ENCODE peak calls at places on chromosomes 2 and 18, in four cellular contexts. G is HepG2, Y is K562, M is GM12878. J is an unnamed sample.

GRCh38 chr2:84846041-84846663 is 34.7 kb downstream of the TRABD2A start:
- DNase-seq in G (no peak), Y (no peak), M (no peak), J (no peak)

GRCh38 chr2:227472265-227473018 is 486 bp downstream of the AGFG1 start:
- DNase-seq in G (no peak), Y (peak; percentile 66), M (no peak), J (peak; percentile 52)

GRCh38 chr2:239012228-239012627 is 164.3 kb downstream of the TWIST2 start:
- DNase-seq in G (no peak), Y (no peak), M (no peak), J (no peak)

GRCh38 chr2:193272011-193272410 is 1077.3 kb upstream of the TMEFF2 start:
- DNase-seq in G (no peak), Y (no peak), M (no peak), J (no peak)

GRCh38 chr18:13568443-13569392 is 157.6 kb downstream of the FAM210A start:
- DNase-seq in G (peak; percentile 17), Y (no peak), M (peak; percentile 74), J (no peak)

GRCh38 chr2:74708883-74709282 is 54.8 kb downstream of the SEMA4F start:
- DNase-seq in G (peak; percentile 35), Y (no peak), M (no peak), J (no peak)

GRCh38 chr2:147639891-147640290 is 204.9 kb upstream of the ACVR2A start:
- DNase-seq in G (no peak), Y (no peak), M (peak; percentile 87), J (no peak)

GRCh38 chr2:71784734-71785549 is 331.6 kb downstream of the DYSF start:
- DNase-seq in G (peak; percentile 33), Y (peak; percentile 19), M (no peak), J (no peak)

GRCh38 chr2:241017228-241017940 is 19.0 kb downstream of the SNED1 start:
- DNase-seq in G (no peak), Y (no peak), M (no peak), J (no peak)

GRCh38 chr2:144505245-144505801 is 14.6 kb downstream of the ZEB2 start:
- DNase-seq in G (no peak), Y (peak; percentile 84), M (no peak), J (no peak)

GRCh38 chr2:72949642-72950041 is 32.3 kb downstream of the EMX1 start:
- DNase-seq in G (no peak), Y (no peak), M (no peak), J (no peak)

DNA sequence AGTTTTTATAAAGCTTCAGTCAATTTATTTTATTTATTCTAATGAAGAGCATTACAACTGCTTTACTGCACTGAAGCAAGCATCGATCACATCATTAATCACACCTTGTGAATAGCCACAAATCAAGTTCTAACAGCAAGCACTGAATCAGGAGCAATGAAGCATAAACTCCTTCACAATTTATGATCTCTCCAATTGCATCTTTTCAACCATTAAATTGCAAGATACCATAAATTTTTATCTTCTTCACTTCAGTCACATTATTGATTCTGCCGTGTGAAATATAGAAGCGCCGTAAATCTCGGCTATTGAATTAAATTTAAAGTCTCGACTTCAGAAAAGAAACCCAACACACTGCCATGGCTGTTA is 298.7 kb downstream of the CDCA7 start:
- DNase-seq in G (no peak), Y (no peak), M (no peak), J (no peak)
- TF ChIP-seq SP1 in G (no peak), Y (no peak), M (no peak), J (no peak)

GRCh38 chr2:11775384-11775783 is 29.0 kb downstream of the LPIN1 start:
- DNase-seq in G (no peak), Y (no peak), M (peak; percentile 44), J (no peak)
- TF ChIP-seq FOXM1 in G (no peak), Y (no peak), M (no peak), J (no peak)

GRCh38 chr2:171985076-171985475 is 14.7 kb upstream of the METAP1D start:
- DNase-seq in G (no peak), Y (no peak), M (no peak), J (no peak)
- TF ChIP-seq SP1 in G (no peak), Y (no peak), M (no peak), J (no peak)

GRCh38 chr2:217392930-217393584 is 533.2 kb upstream of the TNP1 start:
- DNase-seq in G (no peak), Y (no peak), M (no peak), J (no peak)
- TF ChIP-seq FOXM1 in G (no peak), Y (no peak), M (no peak), J (no peak)

DNA sequence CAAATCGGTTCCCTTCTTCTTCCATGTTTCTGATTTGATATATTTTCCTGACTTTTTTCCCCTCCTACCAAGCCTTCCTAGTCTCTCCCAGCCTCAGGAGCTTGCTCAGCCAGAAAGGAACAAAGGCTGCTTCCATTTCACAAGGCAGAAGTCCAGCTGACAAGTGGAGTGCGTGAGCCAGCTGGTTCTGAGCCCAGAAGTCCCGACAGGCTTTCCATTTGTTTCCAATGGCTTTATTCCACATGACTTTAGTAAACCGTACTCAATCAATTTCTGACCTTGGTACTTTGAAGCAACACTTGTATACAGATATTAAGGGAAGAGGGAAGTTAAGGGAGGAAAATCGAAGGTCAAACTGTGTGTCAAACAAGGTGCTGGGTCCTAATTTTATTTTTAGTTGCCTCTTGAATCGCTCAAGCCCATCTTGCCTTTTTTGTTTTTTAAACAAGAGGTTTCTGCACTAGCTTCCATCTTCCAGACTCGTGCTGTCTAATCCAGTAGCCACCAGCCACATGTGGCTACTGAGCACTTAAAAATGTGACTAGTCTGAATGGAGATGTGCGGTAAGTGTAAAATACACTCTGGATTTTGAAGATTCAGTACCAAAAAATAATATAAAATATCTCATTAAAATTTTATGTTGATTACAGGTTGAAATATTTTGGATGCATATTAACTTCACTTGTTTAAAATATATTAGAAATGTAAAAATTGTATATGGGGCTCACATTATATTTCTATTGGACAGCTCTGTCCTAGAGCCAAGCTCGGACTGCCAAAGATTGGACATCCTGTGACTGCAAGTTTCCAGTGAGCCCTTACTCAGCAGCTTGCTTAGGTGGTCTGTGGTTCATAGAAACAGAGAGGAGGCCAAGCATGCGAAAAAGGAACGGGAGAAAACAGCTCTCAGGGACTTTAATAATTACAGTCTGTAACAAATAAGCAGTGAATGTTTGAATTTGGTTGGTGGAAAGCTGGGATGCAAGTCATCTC is 36.0 kb downstream of the WIPF1 start:
- DNase-seq in G (no peak), Y (no peak), M (no peak), J (no peak)
- TF ChIP-seq SP1 in G (no peak), Y (no peak), M (no peak), J (no peak)

GRCh38 chr2:11562476-11562875 is 28.6 kb downstream of the GREB1 start:
- DNase-seq in G (no peak), Y (no peak), M (no peak), J (no peak)
- TF ChIP-seq FOXM1 in G (no peak), Y (no peak), M (no peak), J (no peak)

GRCh38 chr2:50726186-50726585 is 305.7 kb downstream of the NRXN1 start:
- DNase-seq in G (no peak), Y (no peak), M (no peak), J (no peak)

GRCh38 chr2:50724837-50725236 is 307.1 kb downstream of the NRXN1 start:
- DNase-seq in G (no peak), Y (no peak), M (no peak), J (no peak)

GRCh38 chr2:50732796-50733195 is 299.1 kb downstream of the NRXN1 start:
- DNase-seq in G (no peak), Y (no peak), M (no peak), J (no peak)

GRCh38 chr2:50727940-50728339 is 304.0 kb downstream of the NRXN1 start:
- DNase-seq in G (no peak), Y (no peak), M (no peak), J (no peak)

GRCh38 chr2:50729306-50730105 is 302.4 kb downstream of the NRXN1 start:
- DNase-seq in G (no peak), Y (no peak), M (no peak), J (no peak)
- TF ChIP-seq SP1 in G (no peak), Y (no peak), M (no peak), J (no peak)

GRCh38 chr2:111664451-111664850 is 219.5 kb downstream of the ANAPC1 start:
- DNase-seq in G (no peak), Y (no peak), M (no peak), J (no peak)

GRCh38 chr2:111665011-111665410 is 219.0 kb downstream of the ANAPC1 start:
- DNase-seq in G (no peak), Y (no peak), M (no peak), J (no peak)

GRCh38 chr2:111662771-111663470 is 221.1 kb downstream of the ANAPC1 start:
- DNase-seq in G (no peak), Y (no peak), M (no peak), J (no peak)

GRCh38 chr2:111662039-111662740 is 221.8 kb downstream of the ANAPC1 start:
- DNase-seq in G (no peak), Y (no peak), M (no peak), J (no peak)

DNA sequence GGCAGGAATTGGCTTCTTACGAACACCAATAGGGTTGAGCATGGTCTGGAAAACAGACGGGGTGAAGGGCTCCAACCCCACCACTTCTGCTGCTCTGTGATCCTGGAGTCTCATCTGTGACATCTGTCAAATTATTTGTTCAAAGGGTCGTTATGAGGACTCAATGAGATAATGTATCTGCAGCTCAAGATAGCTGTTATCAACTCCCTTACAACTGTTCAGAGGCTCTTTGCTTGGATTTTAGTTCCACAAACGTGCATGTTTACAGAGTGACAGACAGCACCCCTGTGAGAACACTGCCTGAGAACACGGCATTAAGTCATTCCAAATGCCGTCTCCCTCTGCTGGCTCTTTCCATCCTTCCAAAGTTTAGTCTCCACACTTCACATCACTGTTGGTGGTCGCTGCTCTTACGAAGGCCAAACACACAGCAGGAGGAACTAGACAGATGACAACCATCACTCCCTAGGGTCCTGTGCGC is 220.5 kb downstream of the ANAPC1 start:
- DNase-seq in G (peak; percentile 67), Y (peak; percentile 68), M (no peak), J (no peak)
- TF ChIP-seq FOXM1 in G (no peak), Y (no peak), M (no peak), J (no peak)

DNA sequence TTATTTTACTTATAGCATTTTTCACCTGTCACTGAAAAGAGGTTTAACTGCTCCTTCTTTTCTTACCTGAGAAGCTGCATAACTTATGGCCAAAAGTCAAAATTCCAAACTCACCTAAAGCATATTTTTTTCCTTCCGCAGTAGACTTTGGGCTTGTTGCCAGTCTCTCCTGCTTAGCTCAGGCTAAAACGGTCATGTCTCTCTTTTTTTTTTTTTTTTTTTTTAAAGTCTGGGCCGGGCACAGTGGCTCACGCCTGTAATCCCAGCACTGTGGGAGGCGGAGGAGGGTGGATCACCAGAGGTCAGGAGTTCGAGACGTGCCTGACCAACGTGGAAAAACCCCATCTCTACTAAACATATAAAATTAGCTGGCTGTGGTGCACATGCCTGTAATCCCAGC is 113.5 kb downstream of the RTN4 start:
- DNase-seq in G (no peak), Y (no peak), M (no peak), J (no peak)
- TF ChIP-seq SP1 in G (no peak), Y (no peak), M (no peak), J (no peak)

DNA sequence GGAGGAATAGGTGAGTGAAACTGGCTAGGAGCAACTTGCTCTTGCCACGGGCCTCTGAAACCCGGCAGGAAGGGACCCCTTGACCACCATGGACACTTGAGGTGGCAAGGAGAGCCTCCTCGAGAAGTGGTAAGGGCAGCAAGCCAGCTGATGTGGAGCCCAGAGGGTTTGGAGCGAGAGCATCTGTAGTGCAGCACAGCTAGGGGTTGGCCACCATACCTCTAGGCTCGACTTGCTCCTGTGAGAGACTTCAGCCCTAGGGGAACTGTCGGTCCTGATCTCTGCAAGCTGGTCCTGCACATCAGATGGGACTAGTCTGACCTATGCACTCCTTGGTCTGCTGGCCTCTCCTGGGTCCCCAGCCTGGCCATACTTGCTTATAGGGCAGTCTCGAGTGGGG is 158.4 kb downstream of the CCDC178 start:
- DNase-seq in G (no peak), Y (no peak), M (no peak), J (no peak)
- TF ChIP-seq FOXM1 in G (no peak), Y (no peak), M (no peak), J (no peak)